ENCODE peak calls at places on chromosomes 3 and 15, in four cellular contexts. One of them, this sample, is unnamed.

GRCh38 chr15:77644543-77645247 is 12.0 kb upstream of the LINGO1 start:
- DNase-seq in adipocyte: no peak
- DNase-seq in H9: no peak
- DNase-seq in SK-N-SH: no peak
- DNase-seq in this sample: no peak

GRCh38 chr3:197425485-197426131 is 127.2 kb upstream of the DLG1 start:
- DNase-seq in SK-N-SH: no peak
- DNase-seq in adipocyte: no peak
- DNase-seq in H9: no peak
- DNase-seq in this sample: no peak

GRCh38 chr3:54621181-54621580 is 306.7 kb downstream of the LRTM1 start:
- DNase-seq in SK-N-SH: peak; percentile 78
- DNase-seq in H9: no peak
- DNase-seq in adipocyte: no peak
- DNase-seq in this sample: no peak

GRCh38 chr15:90680371-90680935 is 36.7 kb upstream of the BLM start:
- DNase-seq in H9: no peak
- DNase-seq in SK-N-SH: no peak
- DNase-seq in adipocyte: peak; percentile 95
- DNase-seq in this sample: no peak

GRCh38 chr15:93762051-93762450 is 469.3 kb upstream of the MCTP2 start:
- DNase-seq in H9: no peak
- DNase-seq in adipocyte: no peak
- DNase-seq in SK-N-SH: no peak
- DNase-seq in this sample: no peak

GRCh38 chr15:64096486-64097431 is 977 bp downstream of the SNX1 start:
- DNase-seq in H9: no peak
- DNase-seq in SK-N-SH: peak; percentile 38
- DNase-seq in adipocyte: peak; percentile 65
- DNase-seq in this sample: peak; percentile 60

GRCh38 chr15:76840830-76841460 is 64.2 kb downstream of the SCAPER start:
- DNase-seq in H9: no peak
- DNase-seq in adipocyte: peak; percentile 71
- DNase-seq in SK-N-SH: peak; percentile 42
- DNase-seq in this sample: no peak

GRCh38 chr3:21682231-21682630 is 68.8 kb downstream of the ZNF385D start:
- DNase-seq in adipocyte: peak; percentile 22
- DNase-seq in H9: no peak
- DNase-seq in SK-N-SH: no peak
- DNase-seq in this sample: no peak

GRCh38 chr15:70783610-70784021 is 20.3 kb upstream of the UACA start:
- DNase-seq in H9: no peak
- DNase-seq in adipocyte: peak; percentile 77
- DNase-seq in SK-N-SH: no peak
- DNase-seq in this sample: no peak

GRCh38 chr3:160447544-160447943 is 2.0 kb downstream of the TRIM59 start:
- DNase-seq in H9: no peak
- DNase-seq in SK-N-SH: no peak
- DNase-seq in adipocyte: peak; percentile 57
- DNase-seq in this sample: no peak

GRCh38 chr3:113018461-113019181 is 27.8 kb downstream of the GTPBP8 start:
- DNase-seq in adipocyte: peak; percentile 63
- DNase-seq in SK-N-SH: peak; percentile 6
- DNase-seq in H9: no peak
- DNase-seq in this sample: peak; percentile 28

GRCh38 chr3:52356126-52356525 is 40.0 kb downstream of the DNAH1 start:
- DNase-seq in adipocyte: no peak
- DNase-seq in H9: no peak
- DNase-seq in SK-N-SH: no peak
- DNase-seq in this sample: no peak

GRCh38 chr15:56251315-56252091 is 7.8 kb upstream of the RFX7 start:
- DNase-seq in SK-N-SH: no peak
- DNase-seq in adipocyte: no peak
- DNase-seq in H9: no peak
- DNase-seq in this sample: no peak

GRCh38 chr3:58161435-58162398 is 49.1 kb downstream of the DNASE1L3 start:
- DNase-seq in adipocyte: peak; percentile 72
- DNase-seq in H9: no peak
- DNase-seq in SK-N-SH: no peak
- DNase-seq in this sample: no peak

GRCh38 chr3:72708441-72708840 is 139.8 kb downstream of the SHQ1 start:
- DNase-seq in H9: no peak
- DNase-seq in adipocyte: no peak
- DNase-seq in SK-N-SH: no peak
- DNase-seq in this sample: no peak

GRCh38 chr3:49705390-49705960 is 14.0 kb downstream of the AMIGO3 start:
- DNase-seq in H9: no peak
- DNase-seq in SK-N-SH: no peak
- DNase-seq in adipocyte: no peak
- DNase-seq in this sample: no peak

GRCh38 chr3:142448424-142448823 is 587 bp upstream of the XRN1 start:
- DNase-seq in H9: no peak
- DNase-seq in SK-N-SH: peak; percentile 42
- DNase-seq in adipocyte: no peak
- DNase-seq in this sample: no peak

GRCh38 chr15:31476866-31477265 is 150.2 kb downstream of the KLF13 start:
- DNase-seq in H9: peak; percentile 12
- DNase-seq in SK-N-SH: no peak
- DNase-seq in adipocyte: no peak
- DNase-seq in this sample: peak; percentile 0

GRCh38 chr3:82020282-82020681 is 258.8 kb upstream of the GBE1 start:
- DNase-seq in adipocyte: no peak
- DNase-seq in SK-N-SH: no peak
- DNase-seq in H9: no peak
- DNase-seq in this sample: no peak

GRCh38 chr3:194344012-194344411 is 7.1 kb downstream of the CPN2 start:
- DNase-seq in adipocyte: peak; percentile 52
- DNase-seq in SK-N-SH: peak; percentile 91
- DNase-seq in H9: peak; percentile 83
- DNase-seq in this sample: peak; percentile 49

DNA sequence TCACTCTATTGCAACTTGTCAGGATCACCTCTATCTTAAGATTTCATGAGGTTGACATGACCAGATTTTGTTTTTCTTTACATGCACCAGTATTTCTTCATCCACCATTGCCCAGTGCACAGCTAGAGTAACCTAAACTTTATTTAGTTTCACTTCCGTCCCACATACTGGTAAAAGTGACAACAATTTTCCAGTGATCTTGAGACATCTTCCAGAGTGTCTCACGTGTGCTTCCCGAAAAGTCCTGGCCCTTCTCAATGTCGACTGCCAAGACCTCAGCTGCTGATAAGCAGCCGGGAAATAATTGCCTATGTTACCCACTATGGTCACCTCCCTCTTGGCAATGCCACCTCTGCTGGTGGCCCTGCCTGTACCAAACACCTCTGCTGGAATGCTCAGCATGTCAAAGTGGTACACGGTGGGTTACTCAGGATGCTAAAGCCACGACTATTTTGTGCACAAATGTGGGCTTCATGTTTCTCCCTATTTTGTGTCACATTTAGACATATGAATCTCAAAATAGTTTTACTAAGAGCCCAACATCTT is 379.7 kb upstream of the TGFBR2 start:
- DNase-seq in SK-N-SH: no peak
- DNase-seq in H9: no peak
- DNase-seq in adipocyte: no peak
- DNase-seq in this sample: no peak
- H3K27me3 ChIP-seq in SK-N-SH: no peaks in the 10 kb centered on the region
- H3K27me3 ChIP-seq in H9: no peaks in the 10 kb centered on the region
- H3K27me3 ChIP-seq in adipocyte: no peaks in the 10 kb centered on the region
- H3K27me3 ChIP-seq in this sample: no peaks in the 10 kb centered on the region

GRCh38 chr3:98766924-98767323 is 3.8 kb downstream of the ST3GAL6 start:
- DNase-seq in H9: no peak
- DNase-seq in adipocyte: no peak
- DNase-seq in SK-N-SH: no peak
- DNase-seq in this sample: no peak
- H3K4me1 ChIP-seq in H9: no peaks in the 10 kb centered on the region
- H3K4me1 ChIP-seq in adipocyte: peaks cover 29% of the 10 kb centered on the region
- H3K4me1 ChIP-seq in SK-N-SH: peaks cover 19% of the 10 kb centered on the region
- H3K4me1 ChIP-seq in this sample: no peaks in the 10 kb centered on the region

DNA sequence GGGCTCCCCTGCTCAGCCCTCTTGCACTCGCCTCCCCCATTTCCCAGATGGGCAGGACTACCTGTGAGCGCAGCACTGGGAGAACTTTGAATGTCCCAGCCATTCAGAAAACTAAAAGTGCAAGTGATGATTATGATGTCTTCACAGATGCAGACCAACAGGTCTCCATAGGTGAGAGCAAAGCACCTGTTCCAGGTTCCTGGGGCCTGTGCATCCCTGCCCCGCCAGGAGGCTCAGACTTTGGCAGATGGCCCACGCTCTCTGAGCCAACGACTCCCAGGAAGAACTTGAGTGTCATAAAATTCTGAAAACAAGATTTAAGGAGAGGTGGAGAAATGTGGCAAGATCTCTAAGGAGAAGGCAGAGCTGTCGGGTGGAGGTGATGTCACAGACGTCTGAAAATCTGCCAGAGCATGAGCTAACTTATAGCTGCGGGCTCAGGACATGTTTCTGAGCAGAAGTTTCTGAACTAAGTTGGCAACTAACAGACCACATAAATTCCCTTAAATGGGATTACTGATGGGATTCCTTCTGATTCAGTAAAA is 110.8 kb upstream of the IGF1R start:
- DNase-seq in H9: no peak
- DNase-seq in SK-N-SH: no peak
- DNase-seq in adipocyte: no peak
- DNase-seq in this sample: no peak
- H3K27me3 ChIP-seq in H9: no peaks in the 10 kb centered on the region
- H3K27me3 ChIP-seq in SK-N-SH: peaks cover 24% of the 10 kb centered on the region
- H3K27me3 ChIP-seq in adipocyte: peaks cover 37% of the 10 kb centered on the region
- H3K27me3 ChIP-seq in this sample: peaks cover 16% of the 10 kb centered on the region

GRCh38 chr3:171849632-171850323 is 6.6 kb downstream of the TMEM212 start:
- DNase-seq in adipocyte: no peak
- DNase-seq in H9: no peak
- DNase-seq in SK-N-SH: no peak
- DNase-seq in this sample: no peak
- H3K4me1 ChIP-seq in adipocyte: no peaks in the 10 kb centered on the region
- H3K4me1 ChIP-seq in H9: no peaks in the 10 kb centered on the region
- H3K4me1 ChIP-seq in SK-N-SH: no peaks in the 10 kb centered on the region
- H3K4me1 ChIP-seq in this sample: peaks cover 18% of the 10 kb centered on the region

GRCh38 chr3:184211297-184211696 is 18.1 kb upstream of the VWA5B2 start:
- DNase-seq in SK-N-SH: peak; percentile 67
- DNase-seq in H9: no peak
- DNase-seq in adipocyte: no peak
- DNase-seq in this sample: no peak
- H3K27me3 ChIP-seq in SK-N-SH: peaks cover 15% of the 10 kb centered on the region
- H3K27me3 ChIP-seq in H9: no peaks in the 10 kb centered on the region
- H3K27me3 ChIP-seq in adipocyte: peaks cover 7% of the 10 kb centered on the region
- H3K27me3 ChIP-seq in this sample: peaks cover 11% of the 10 kb centered on the region

DNA sequence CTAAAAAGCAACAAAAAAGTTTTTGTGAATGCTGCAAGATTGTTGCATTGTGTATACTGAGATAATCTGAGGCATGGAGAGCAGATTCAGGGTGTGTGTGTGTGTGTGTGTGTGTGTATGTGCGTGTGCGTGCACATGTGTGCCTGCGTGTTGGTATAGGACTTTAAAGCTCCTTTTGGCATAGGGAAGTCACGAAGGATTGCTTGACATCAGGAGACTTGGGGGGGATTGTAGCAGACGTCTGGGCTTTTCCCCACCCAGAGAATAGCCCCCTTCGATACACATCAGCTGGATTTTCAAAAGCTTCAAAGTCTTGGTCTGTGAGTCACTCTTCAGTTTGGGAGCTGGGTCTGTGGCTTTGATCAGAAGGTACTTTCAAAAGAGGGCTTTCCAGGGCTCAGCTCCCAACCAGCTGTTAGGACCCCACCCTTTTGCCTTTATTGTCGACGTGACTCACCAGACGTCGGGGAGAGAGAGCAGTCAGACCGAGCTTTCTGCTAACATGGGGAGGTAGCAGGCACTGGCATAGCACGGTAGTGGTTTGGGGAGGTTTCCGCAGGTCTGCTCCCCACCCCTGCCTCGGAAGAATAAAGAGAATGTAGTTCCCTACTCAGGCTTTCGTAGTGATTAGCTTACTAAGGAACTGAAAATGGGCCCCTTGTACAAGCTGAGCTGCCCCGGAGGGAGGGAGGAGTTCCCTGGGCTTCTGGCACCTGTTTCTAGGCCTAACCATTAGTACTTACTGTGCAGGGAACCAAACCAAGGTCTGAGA is 4.7 kb downstream of the BHLHE40 start:
- DNase-seq in adipocyte: peak; percentile 85
- DNase-seq in SK-N-SH: no peak
- DNase-seq in H9: no peak
- DNase-seq in this sample: no peak
- H3K4me1 ChIP-seq in adipocyte: peaks cover 67% of the 10 kb centered on the region
- H3K4me1 ChIP-seq in SK-N-SH: peaks cover 40% of the 10 kb centered on the region
- H3K4me1 ChIP-seq in H9: peaks cover 6% of the 10 kb centered on the region
- H3K4me1 ChIP-seq in this sample: peaks cover 19% of the 10 kb centered on the region

This sample was measured in HAP-1.